ENCODE peak calls at places on chromosomes 11 and 22, in nine cellular contexts. One of them, this sample, is unnamed.

GRCh38 chr11:131966667-131967066 is 596.3 kb downstream of the NTM start:
- DNase-seq in fibroblast of pulmonary artery: no peak
- DNase-seq in AG09319: no peak
- DNase-seq in stimulated activated CD4-positive, alpha-beta T cell treated with anti-CD3 and anti-CD28 coated beads, Interleukin-1b, Interleukin-23, amount 100 ng/mL, for 1 hour: no peak
- DNase-seq in left cardiac atrium: no peak
- DNase-seq in hepatic stellate cell: no peak
- DNase-seq in LoVo: no peak
- DNase-seq in WTC11: no peak
- DNase-seq in heart left ventricle: no peak
- DNase-seq in this sample: no peak

GRCh38 chr11:99068832-99069231 is 48.1 kb downstream of the CNTN5 start:
- DNase-seq in left cardiac atrium: no peak
- DNase-seq in LoVo: no peak
- DNase-seq in heart left ventricle: no peak
- DNase-seq in hepatic stellate cell: no peak
- DNase-seq in stimulated activated CD4-positive, alpha-beta T cell treated with anti-CD3 and anti-CD28 coated beads, Interleukin-1b, Interleukin-23, amount 100 ng/mL, for 1 hour: no peak
- DNase-seq in AG09319: no peak
- DNase-seq in fibroblast of pulmonary artery: no peak
- DNase-seq in WTC11: no peak
- DNase-seq in this sample: no peak

GRCh38 chr11:134275534-134276395 is at the start of gene GLB1L3:
- DNase-seq in fibroblast of pulmonary artery: no peak
- DNase-seq in hepatic stellate cell: peak
- DNase-seq in WTC11: peak
- DNase-seq in heart left ventricle: no peak
- DNase-seq in AG09319: no peak
- DNase-seq in left cardiac atrium: no peak
- DNase-seq in LoVo: no peak
- DNase-seq in stimulated activated CD4-positive, alpha-beta T cell treated with anti-CD3 and anti-CD28 coated beads, Interleukin-1b, Interleukin-23, amount 100 ng/mL, for 1 hour: peak
- DNase-seq in this sample: no peak

GRCh38 chr11:115760921-115761320 is 256.7 kb upstream of the CADM1 start:
- DNase-seq in stimulated activated CD4-positive, alpha-beta T cell treated with anti-CD3 and anti-CD28 coated beads, Interleukin-1b, Interleukin-23, amount 100 ng/mL, for 1 hour: no peak
- DNase-seq in fibroblast of pulmonary artery: no peak
- DNase-seq in left cardiac atrium: no peak
- DNase-seq in heart left ventricle: no peak
- DNase-seq in AG09319: no peak
- DNase-seq in WTC11: no peak
- DNase-seq in LoVo: no peak
- DNase-seq in hepatic stellate cell: no peak
- DNase-seq in this sample: no peak

GRCh38 chr11:130815074-130815802 is 101.0 kb downstream of the SNX19 start:
- DNase-seq in AG09319: no peak
- DNase-seq in heart left ventricle: no peak
- DNase-seq in hepatic stellate cell: no peak
- DNase-seq in WTC11: no peak
- DNase-seq in stimulated activated CD4-positive, alpha-beta T cell treated with anti-CD3 and anti-CD28 coated beads, Interleukin-1b, Interleukin-23, amount 100 ng/mL, for 1 hour: no peak
- DNase-seq in left cardiac atrium: no peak
- DNase-seq in LoVo: no peak
- DNase-seq in fibroblast of pulmonary artery: no peak
- DNase-seq in this sample: no peak

GRCh38 chr11:120793806-120794479 is 230.0 kb upstream of the TBCEL start:
- DNase-seq in AG09319: no peak
- DNase-seq in LoVo: no peak
- DNase-seq in hepatic stellate cell: no peak
- DNase-seq in left cardiac atrium: no peak
- DNase-seq in fibroblast of pulmonary artery: no peak
- DNase-seq in heart left ventricle: no peak
- DNase-seq in stimulated activated CD4-positive, alpha-beta T cell treated with anti-CD3 and anti-CD28 coated beads, Interleukin-1b, Interleukin-23, amount 100 ng/mL, for 1 hour: no peak
- DNase-seq in WTC11: no peak
- DNase-seq in this sample: no peak

GRCh38 chr11:40337118-40337517 is 1122.3 kb downstream of the LRRC4C start:
- DNase-seq in LoVo: no peak
- DNase-seq in stimulated activated CD4-positive, alpha-beta T cell treated with anti-CD3 and anti-CD28 coated beads, Interleukin-1b, Interleukin-23, amount 100 ng/mL, for 1 hour: no peak
- DNase-seq in heart left ventricle: no peak
- DNase-seq in WTC11: no peak
- DNase-seq in hepatic stellate cell: no peak
- DNase-seq in fibroblast of pulmonary artery: peak
- DNase-seq in left cardiac atrium: no peak
- DNase-seq in AG09319: no peak
- DNase-seq in this sample: no peak

GRCh38 chr11:30983810-30984441 is 385.6 kb downstream of the DCDC1 start:
- DNase-seq in heart left ventricle: no peak
- DNase-seq in hepatic stellate cell: no peak
- DNase-seq in AG09319: no peak
- DNase-seq in stimulated activated CD4-positive, alpha-beta T cell treated with anti-CD3 and anti-CD28 coated beads, Interleukin-1b, Interleukin-23, amount 100 ng/mL, for 1 hour: no peak
- DNase-seq in WTC11: no peak
- DNase-seq in fibroblast of pulmonary artery: no peak
- DNase-seq in LoVo: no peak
- DNase-seq in left cardiac atrium: no peak
- DNase-seq in this sample: no peak

GRCh38 chr11:3905080-3905953 is 49.9 kb downstream of the STIM1 start:
- DNase-seq in heart left ventricle: no peak
- DNase-seq in LoVo: peak
- DNase-seq in fibroblast of pulmonary artery: peak
- DNase-seq in left cardiac atrium: no peak
- DNase-seq in hepatic stellate cell: peak
- DNase-seq in AG09319: peak
- DNase-seq in stimulated activated CD4-positive, alpha-beta T cell treated with anti-CD3 and anti-CD28 coated beads, Interleukin-1b, Interleukin-23, amount 100 ng/mL, for 1 hour: peak
- DNase-seq in WTC11: no peak
- DNase-seq in this sample: peak

GRCh38 chr11:7020183-7020917 is at the start of the genes NLRP14 and ZNF214:
- DNase-seq in WTC11: peak
- DNase-seq in stimulated activated CD4-positive, alpha-beta T cell treated with anti-CD3 and anti-CD28 coated beads, Interleukin-1b, Interleukin-23, amount 100 ng/mL, for 1 hour: no peak
- DNase-seq in heart left ventricle: peak
- DNase-seq in LoVo: peak
- DNase-seq in AG09319: peak
- DNase-seq in hepatic stellate cell: peak
- DNase-seq in fibroblast of pulmonary artery: peak
- DNase-seq in left cardiac atrium: peak
- DNase-seq in this sample: no peak

GRCh38 chr11:77036398-77036797 is 2.2 kb downstream of the B3GNT6 start:
- DNase-seq in WTC11: no peak
- DNase-seq in hepatic stellate cell: no peak
- DNase-seq in LoVo: no peak
- DNase-seq in heart left ventricle: no peak
- DNase-seq in left cardiac atrium: no peak
- DNase-seq in stimulated activated CD4-positive, alpha-beta T cell treated with anti-CD3 and anti-CD28 coated beads, Interleukin-1b, Interleukin-23, amount 100 ng/mL, for 1 hour: no peak
- DNase-seq in fibroblast of pulmonary artery: no peak
- DNase-seq in AG09319: no peak
- DNase-seq in this sample: no peak

GRCh38 chr11:63504054-63504453 is 1.8 kb upstream of the LGALS12 start:
- DNase-seq in WTC11: no peak
- DNase-seq in fibroblast of pulmonary artery: no peak
- DNase-seq in left cardiac atrium: no peak
- DNase-seq in stimulated activated CD4-positive, alpha-beta T cell treated with anti-CD3 and anti-CD28 coated beads, Interleukin-1b, Interleukin-23, amount 100 ng/mL, for 1 hour: no peak
- DNase-seq in AG09319: no peak
- DNase-seq in hepatic stellate cell: no peak
- DNase-seq in heart left ventricle: no peak
- DNase-seq in LoVo: no peak
- DNase-seq in this sample: no peak

GRCh38 chr22:46071451-46072029 is 78.8 kb upstream of the PPARA start:
- DNase-seq in stimulated activated CD4-positive, alpha-beta T cell treated with anti-CD3 and anti-CD28 coated beads, Interleukin-1b, Interleukin-23, amount 100 ng/mL, for 1 hour: no peak
- DNase-seq in heart left ventricle: peak
- DNase-seq in WTC11: peak
- DNase-seq in left cardiac atrium: peak
- DNase-seq in hepatic stellate cell: peak
- DNase-seq in fibroblast of pulmonary artery: peak
- DNase-seq in LoVo: peak
- DNase-seq in AG09319: peak
- DNase-seq in this sample: no peak

GRCh38 chr22:48088926-48089536 is 1326.6 kb downstream of the TBC1D22A start:
- DNase-seq in left cardiac atrium: no peak
- DNase-seq in fibroblast of pulmonary artery: no peak
- DNase-seq in WTC11: no peak
- DNase-seq in LoVo: no peak
- DNase-seq in AG09319: no peak
- DNase-seq in hepatic stellate cell: no peak
- DNase-seq in stimulated activated CD4-positive, alpha-beta T cell treated with anti-CD3 and anti-CD28 coated beads, Interleukin-1b, Interleukin-23, amount 100 ng/mL, for 1 hour: no peak
- DNase-seq in heart left ventricle: no peak
- DNase-seq in this sample: no peak

GRCh38 chr22:44025171-44026065 is 1.3 kb downstream of the PARVB start:
- DNase-seq in stimulated activated CD4-positive, alpha-beta T cell treated with anti-CD3 and anti-CD28 coated beads, Interleukin-1b, Interleukin-23, amount 100 ng/mL, for 1 hour: no peak
- DNase-seq in LoVo: no peak
- DNase-seq in fibroblast of pulmonary artery: no peak
- DNase-seq in left cardiac atrium: peak
- DNase-seq in AG09319: no peak
- DNase-seq in heart left ventricle: peak
- DNase-seq in WTC11: no peak
- DNase-seq in hepatic stellate cell: no peak
- DNase-seq in this sample: peak

GRCh38 chr11:128946646-128947045 is 4.0 kb upstream of the TP53AIP1 start:
- DNase-seq in left cardiac atrium: no peak
- DNase-seq in WTC11: no peak
- DNase-seq in hepatic stellate cell: no peak
- DNase-seq in fibroblast of pulmonary artery: no peak
- DNase-seq in AG09319: no peak
- DNase-seq in stimulated activated CD4-positive, alpha-beta T cell treated with anti-CD3 and anti-CD28 coated beads, Interleukin-1b, Interleukin-23, amount 100 ng/mL, for 1 hour: no peak
- DNase-seq in heart left ventricle: no peak
- DNase-seq in LoVo: no peak
- DNase-seq in this sample: no peak

GRCh38 chr11:68550485-68550817 is 89.9 kb downstream of the PPP6R3 start:
- DNase-seq in stimulated activated CD4-positive, alpha-beta T cell treated with anti-CD3 and anti-CD28 coated beads, Interleukin-1b, Interleukin-23, amount 100 ng/mL, for 1 hour: no peak
- DNase-seq in fibroblast of pulmonary artery: peak
- DNase-seq in heart left ventricle: no peak
- DNase-seq in left cardiac atrium: peak
- DNase-seq in AG09319: no peak
- DNase-seq in WTC11: no peak
- DNase-seq in LoVo: no peak
- DNase-seq in hepatic stellate cell: no peak
- DNase-seq in this sample: no peak

GRCh38 chr11:68659158-68659921 is 25.0 kb upstream of the GAL start:
- DNase-seq in fibroblast of pulmonary artery: peak
- DNase-seq in heart left ventricle: peak
- DNase-seq in WTC11: no peak
- DNase-seq in AG09319: peak
- DNase-seq in LoVo: peak
- DNase-seq in stimulated activated CD4-positive, alpha-beta T cell treated with anti-CD3 and anti-CD28 coated beads, Interleukin-1b, Interleukin-23, amount 100 ng/mL, for 1 hour: no peak
- DNase-seq in left cardiac atrium: peak
- DNase-seq in hepatic stellate cell: peak
- DNase-seq in this sample: no peak

GRCh38 chr11:77471520-77472234 is 2.2 kb downstream of the PAK1 start:
- DNase-seq in AG09319: no peak
- DNase-seq in fibroblast of pulmonary artery: no peak
- DNase-seq in WTC11: peak
- DNase-seq in hepatic stellate cell: no peak
- DNase-seq in left cardiac atrium: no peak
- DNase-seq in LoVo: peak
- DNase-seq in stimulated activated CD4-positive, alpha-beta T cell treated with anti-CD3 and anti-CD28 coated beads, Interleukin-1b, Interleukin-23, amount 100 ng/mL, for 1 hour: no peak
- DNase-seq in heart left ventricle: no peak
- DNase-seq in this sample: no peak

GRCh38 chr11:130699561-130699960 is 216.7 kb downstream of the SNX19 start:
- DNase-seq in fibroblast of pulmonary artery: no peak
- DNase-seq in stimulated activated CD4-positive, alpha-beta T cell treated with anti-CD3 and anti-CD28 coated beads, Interleukin-1b, Interleukin-23, amount 100 ng/mL, for 1 hour: no peak
- DNase-seq in left cardiac atrium: no peak
- DNase-seq in hepatic stellate cell: no peak
- DNase-seq in LoVo: no peak
- DNase-seq in heart left ventricle: no peak
- DNase-seq in AG09319: no peak
- DNase-seq in WTC11: no peak
- DNase-seq in this sample: no peak

GRCh38 chr22:42961815-42962214 is 53.1 kb downstream of the PACSIN2 start:
- DNase-seq in WTC11: no peak
- DNase-seq in hepatic stellate cell: no peak
- DNase-seq in LoVo: no peak
- DNase-seq in stimulated activated CD4-positive, alpha-beta T cell treated with anti-CD3 and anti-CD28 coated beads, Interleukin-1b, Interleukin-23, amount 100 ng/mL, for 1 hour: no peak
- DNase-seq in left cardiac atrium: no peak
- DNase-seq in heart left ventricle: no peak
- DNase-seq in AG09319: no peak
- DNase-seq in fibroblast of pulmonary artery: no peak
- DNase-seq in this sample: no peak

GRCh38 chr11:28878025-28878424 is 769.8 kb downstream of the METTL15 start:
- DNase-seq in left cardiac atrium: no peak
- DNase-seq in heart left ventricle: no peak
- DNase-seq in stimulated activated CD4-positive, alpha-beta T cell treated with anti-CD3 and anti-CD28 coated beads, Interleukin-1b, Interleukin-23, amount 100 ng/mL, for 1 hour: no peak
- DNase-seq in fibroblast of pulmonary artery: peak
- DNase-seq in LoVo: no peak
- DNase-seq in WTC11: no peak
- DNase-seq in AG09319: no peak
- DNase-seq in hepatic stellate cell: no peak
- DNase-seq in this sample: no peak

GRCh38 chr11:86245369-86246292 is 1.1 kb downstream of the EED start:
- DNase-seq in LoVo: no peak
- DNase-seq in heart left ventricle: no peak
- DNase-seq in fibroblast of pulmonary artery: peak
- DNase-seq in stimulated activated CD4-positive, alpha-beta T cell treated with anti-CD3 and anti-CD28 coated beads, Interleukin-1b, Interleukin-23, amount 100 ng/mL, for 1 hour: no peak
- DNase-seq in left cardiac atrium: no peak
- DNase-seq in WTC11: no peak
- DNase-seq in AG09319: no peak
- DNase-seq in hepatic stellate cell: no peak
- DNase-seq in this sample: no peak

GRCh38 chr11:862028-862703 is 19.5 kb downstream of the TSPAN4 start:
- DNase-seq in WTC11: peak
- DNase-seq in fibroblast of pulmonary artery: no peak
- DNase-seq in stimulated activated CD4-positive, alpha-beta T cell treated with anti-CD3 and anti-CD28 coated beads, Interleukin-1b, Interleukin-23, amount 100 ng/mL, for 1 hour: no peak
- DNase-seq in AG09319: no peak
- DNase-seq in LoVo: no peak
- DNase-seq in hepatic stellate cell: no peak
- DNase-seq in left cardiac atrium: peak
- DNase-seq in heart left ventricle: no peak
- DNase-seq in this sample: no peak

GRCh38 chr11:60978546-60979380 is 7.3 kb downstream of the CD6 start:
- DNase-seq in AG09319: no peak
- DNase-seq in fibroblast of pulmonary artery: peak
- DNase-seq in WTC11: no peak
- DNase-seq in LoVo: no peak
- DNase-seq in left cardiac atrium: no peak
- DNase-seq in hepatic stellate cell: no peak
- DNase-seq in heart left ventricle: no peak
- DNase-seq in stimulated activated CD4-positive, alpha-beta T cell treated with anti-CD3 and anti-CD28 coated beads, Interleukin-1b, Interleukin-23, amount 100 ng/mL, for 1 hour: no peak
- DNase-seq in this sample: peak

GRCh38 chr22:49964136-49964492 is 3.5 kb downstream of the PIM3 start:
- DNase-seq in heart left ventricle: no peak
- DNase-seq in WTC11: no peak
- DNase-seq in LoVo: no peak
- DNase-seq in left cardiac atrium: no peak
- DNase-seq in AG09319: no peak
- DNase-seq in fibroblast of pulmonary artery: no peak
- DNase-seq in stimulated activated CD4-positive, alpha-beta T cell treated with anti-CD3 and anti-CD28 coated beads, Interleukin-1b, Interleukin-23, amount 100 ng/mL, for 1 hour: no peak
- DNase-seq in hepatic stellate cell: no peak
- DNase-seq in this sample: no peak

GRCh38 chr22:29503811-29504372 is 23.9 kb downstream of the NEFH start:
- DNase-seq in heart left ventricle: no peak
- DNase-seq in fibroblast of pulmonary artery: peak
- DNase-seq in stimulated activated CD4-positive, alpha-beta T cell treated with anti-CD3 and anti-CD28 coated beads, Interleukin-1b, Interleukin-23, amount 100 ng/mL, for 1 hour: no peak
- DNase-seq in WTC11: no peak
- DNase-seq in LoVo: no peak
- DNase-seq in hepatic stellate cell: peak
- DNase-seq in left cardiac atrium: peak
- DNase-seq in AG09319: no peak
- DNase-seq in this sample: no peak